ENCODE peak calls at places on chromosome 3, in four cellular contexts. V is GM12878, U is K562, O is HepG2. E is an unnamed sample.

GRCh38 chr3:128262457-128262856 is 109.2 kb downstream of the EEFSEC start:
- DNase-seq in O (no peak), V (no peak), U (no peak), E (no peak)

GRCh38 chr3:188153949-188154757 is at the start of gene LPP:
- DNase-seq in O (peak; percentile 47), V (no peak), U (no peak), E (peak; percentile 91)

GRCh38 chr3:173140986-173141385 is at the start of gene SPATA16:
- DNase-seq in V (no peak), U (no peak), O (no peak), E (peak; percentile 31)

GRCh38 chr3:32855350-32855953 is 37.7 kb downstream of the TRIM71 start:
- DNase-seq in V (no peak), O (no peak), U (no peak), E (no peak)

GRCh38 chr3:138600341-138600740 is 6.3 kb upstream of the CEP70 start:
- DNase-seq in V (no peak), U (no peak), O (no peak), E (no peak)

GRCh38 chr3:50259432-50260026 is 9.4 kb upstream of the SEMA3B start:
- DNase-seq in O (no peak), U (no peak), V (no peak), E (no peak)

GRCh38 chr3:165642761-165643432 is 194.3 kb downstream of the BCHE start:
- DNase-seq in O (no peak), V (no peak), U (no peak), E (no peak)

GRCh38 chr3:9649791-9650521 is 651 bp downstream of the MTMR14 start:
- DNase-seq in V (peak; percentile 47), O (no peak), U (peak; percentile 39), E (peak; percentile 16)

GRCh38 chr3:132912416-132912753 is 125.8 kb upstream of the TMEM108 start:
- DNase-seq in O (no peak), V (no peak), U (peak; percentile 4), E (no peak)

GRCh38 chr3:39261726-39262125 is 18.1 kb downstream of the CX3CR1 start:
- DNase-seq in O (no peak), U (no peak), V (no peak), E (no peak)

GRCh38 chr3:197027151-197027895 is 2.3 kb downstream of the MELTF start:
- DNase-seq in U (no peak), V (no peak), O (no peak), E (no peak)

GRCh38 chr3:68666409-68667193 is 265.7 kb downstream of the TAFA4 start:
- DNase-seq in U (no peak), O (no peak), V (no peak), E (peak; percentile 50)

GRCh38 chr3:172522871-172523818 is at the start of gene TNFSF10:
- DNase-seq in O (peak; percentile 37), U (no peak), V (peak; percentile 76), E (peak; percentile 58)

GRCh38 chr3:3636815-3637214 is 162.4 kb upstream of the LRRN1 start:
- DNase-seq in V (no peak), O (no peak), U (no peak), E (no peak)

GRCh38 chr3:126340596-126340942 is 16.6 kb downstream of the KLF15 start:
- DNase-seq in O (no peak), U (no peak), V (no peak), E (no peak)

GRCh38 chr3:133568294-133569014 is 5.0 kb upstream of the CDV3 start:
- DNase-seq in O (peak; percentile 47), U (no peak), V (no peak), E (no peak)

GRCh38 chr3:183252973-183253363 is at the start of gene B3GNT5:
- DNase-seq in U (peak; percentile 74), O (no peak), V (no peak), E (peak; percentile 84)

GRCh38 chr3:17945018-17945798 is 202.8 kb upstream of the TBC1D5 start:
- DNase-seq in U (no peak), O (no peak), V (no peak), E (no peak)

GRCh38 chr3:147381610-147382009 is 24.7 kb downstream of the ZIC4 start:
- DNase-seq in O (no peak), V (no peak), U (no peak), E (peak; percentile 58)

GRCh38 chr3:196686436-196686835 is 25.6 kb downstream of the CEP19 start:
- DNase-seq in V (no peak), U (no peak), O (no peak), E (no peak)

GRCh38 chr3:60125686-60126085 is 1075.9 kb upstream of the CFAP20DC start:
- DNase-seq in V (no peak), U (no peak), O (no peak), E (no peak)

GRCh38 chr3:195738274-195739044 is 17.7 kb downstream of the MUC20 start:
- DNase-seq in U (no peak), V (no peak), O (no peak), E (no peak)

DNA sequence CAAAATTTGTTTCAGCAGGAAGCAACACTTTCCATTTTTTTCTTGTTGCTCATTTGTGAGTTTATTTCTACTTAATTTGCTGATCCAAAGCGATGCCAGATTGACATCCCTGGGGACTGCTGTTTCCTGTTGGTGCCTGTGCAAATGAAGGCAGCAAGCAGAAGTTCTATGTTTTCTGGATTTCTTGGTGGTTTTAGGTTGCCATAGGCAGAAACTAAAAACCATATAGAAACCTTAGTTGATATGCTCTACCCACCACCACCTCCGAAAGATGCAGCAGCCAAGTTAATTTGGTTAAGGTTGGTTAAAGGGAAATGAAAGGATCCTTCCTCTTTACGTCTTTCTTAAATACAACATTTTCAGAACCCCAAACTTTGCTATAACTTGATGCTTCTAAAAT is 356.2 kb downstream of the RBMS3 start:
- DNase-seq in U (no peak), V (peak; percentile 16), O (no peak), E (no peak)
- H3K4me2 ChIP-seq in U (no peak overlapping the region), V (no peak overlapping the region), O (no peak overlapping the region), E (no peak overlapping the region)

GRCh38 chr3:152835311-152836102 is 576 bp downstream of the P2RY1 start:
- DNase-seq in U (peak; percentile 52), V (no peak), O (no peak), E (peak; percentile 75)
- TF ChIP-seq CREB1 in U (no peak), V (no peak), O (no peak), E (no peak)

DNA sequence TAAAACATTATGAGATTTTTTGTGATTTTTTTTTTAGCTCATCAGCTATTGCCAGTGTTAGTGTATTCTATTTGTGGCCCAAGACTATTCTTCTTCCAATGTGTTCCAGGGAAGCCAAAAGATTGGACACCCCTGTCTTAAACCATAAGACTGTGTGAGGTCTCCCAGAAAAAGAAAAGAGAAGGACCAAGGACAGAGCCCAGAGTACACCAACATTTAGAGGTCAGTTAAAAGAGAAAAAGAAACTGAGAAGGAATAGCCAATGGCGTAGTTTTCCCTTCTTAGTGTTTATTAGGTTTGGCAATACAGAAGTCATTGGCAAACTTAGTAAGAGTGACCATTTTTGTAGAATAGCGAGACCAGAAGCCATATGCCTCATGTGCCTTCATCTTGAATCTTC is 36.1 kb upstream of the SLC25A36 start:
- DNase-seq in U (no peak), O (no peak), V (no peak), E (no peak)
- TF ChIP-seq REST in U (no peak), O (no peak), V (peak; percentile 47), E (no peak)

GRCh38 chr3:143221446-143221845 is 101.9 kb downstream of the CHST2 start:
- DNase-seq in U (no peak), V (no peak), O (no peak), E (no peak)

GRCh38 chr3:143220745-143221144 is 101.2 kb downstream of the CHST2 start:
- DNase-seq in O (no peak), U (no peak), V (no peak), E (no peak)

GRCh38 chr3:143217283-143217682 is 97.7 kb downstream of the CHST2 start:
- DNase-seq in U (no peak), O (no peak), V (no peak), E (no peak)

GRCh38 chr3:143218176-143218575 is 98.6 kb downstream of the CHST2 start:
- DNase-seq in U (no peak), O (no peak), V (no peak), E (no peak)

DNA sequence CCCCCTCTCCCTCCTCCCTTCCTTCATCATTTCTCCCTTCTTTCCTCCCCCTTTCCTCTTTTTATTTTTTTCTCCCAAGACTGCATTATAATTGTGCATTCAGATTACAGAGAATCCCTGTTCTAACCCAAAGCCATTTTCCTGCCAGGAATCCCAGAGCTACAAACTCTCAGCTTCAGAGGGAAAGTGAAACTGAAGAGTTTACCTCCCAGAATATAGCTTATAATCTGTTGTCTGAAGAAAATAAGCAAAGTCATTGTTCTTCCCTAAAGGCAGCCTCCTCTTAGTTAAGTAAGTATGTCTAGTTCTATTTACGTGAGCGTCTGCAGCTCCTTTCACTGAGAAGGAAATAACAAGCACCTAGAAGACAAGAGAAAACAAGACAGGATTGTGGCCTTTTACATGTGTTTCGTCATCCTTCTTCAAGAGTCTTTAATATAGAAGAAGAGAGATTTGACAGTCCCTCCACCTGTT is 97.2 kb downstream of the CHST2 start:
- DNase-seq in O (no peak), V (no peak), U (no peak), E (no peak)
- H3K4me2 ChIP-seq in O (no peak overlapping the region), V (peak overlapping the region; percentile 2), U (peak overlapping the region; percentile 54), E (no peak overlapping the region)

GRCh38 chr3:72022027-72022426 is 237.1 kb upstream of the PROK2 start:
- DNase-seq in U (no peak), V (no peak), O (no peak), E (no peak)

GRCh38 chr3:72015463-72015862 is 230.5 kb upstream of the PROK2 start:
- DNase-seq in U (peak; percentile 24), O (no peak), V (peak; percentile 17), E (no peak)

GRCh38 chr3:72018339-72018984 is 233.5 kb upstream of the PROK2 start:
- DNase-seq in V (no peak), U (peak; percentile 76), O (no peak), E (no peak)

GRCh38 chr3:72021531-72021930 is 236.6 kb upstream of the PROK2 start:
- DNase-seq in U (no peak), O (no peak), V (no peak), E (no peak)

GRCh38 chr3:72017935-72018334 is 233.0 kb upstream of the PROK2 start:
- DNase-seq in U (peak; percentile 11), O (no peak), V (no peak), E (no peak)
- TF ChIP-seq CREB1 in U (no peak), O (no peak), V (no peak), E (no peak)

GRCh38 chr3:8507496-8507895 is 5.9 kb downstream of the LMCD1 start:
- DNase-seq in V (no peak), O (no peak), U (no peak), E (no peak)
- TF ChIP-seq REST in V (no peak), O (no peak), U (no peak), E (no peak)